ENCODE peak calls at places on chromosome 21, in four cellular contexts. W is NCI-H2171; Y is stimulated activated CD8-positive, alpha-beta memory T cell treated with anti-CD3 and anti-CD28 coated beads, Interleukin-4, amount 100 ng/mL, for 24 hours; H is adrenal gland. O is an unnamed sample.
A peak's percentile ranks its signal among the peaks of the same experiment; 100 is the strongest.

GRCh38 chr21:30257773-30258172 is 25.0 kb downstream of the KRTAP24-1 start:
- DNase-seq in W (no peak), Y (no peak), H (peak; percentile 21), O (no peak)

GRCh38 chr21:40049031-40049958 is 182.1 kb downstream of the PCP4 start:
- DNase-seq in W (peak; percentile 61), Y (no peak), H (peak; percentile 43), O (no peak)

GRCh38 chr21:41817228-41817627 is 50.4 kb upstream of the RIPK4 start:
- DNase-seq in W (no peak), Y (no peak), H (peak; percentile 77), O (no peak)

GRCh38 chr21:42460391-42461184 is 35.4 kb downstream of the RSPH1 start:
- DNase-seq in W (peak; percentile 34), Y (no peak), H (no peak), O (no peak)

GRCh38 chr21:14559144-14559543 is 13.0 kb upstream of the SAMSN1 start:
- DNase-seq in W (no peak), Y (no peak), H (no peak), O (no peak)

GRCh38 chr21:17819878-17820232 is 699 bp upstream of the C21orf91 start:
- DNase-seq in W (peak; percentile 43), Y (no peak), H (no peak), O (no peak)

GRCh38 chr21:33608559-33608958 is 20.1 kb upstream of the DONSON start:
- DNase-seq in W (no peak), Y (no peak), H (no peak), O (peak; percentile 33)

GRCh38 chr21:44532165-44532564 is 7.8 kb downstream of the KRTAP10-1 start:
- DNase-seq in W (no peak), Y (no peak), H (no peak), O (no peak)

GRCh38 chr21:38861006-38861405 is 55.3 kb downstream of the ETS2 start:
- DNase-seq in W (no peak), Y (no peak), H (no peak), O (no peak)

GRCh38 chr21:44640761-44641160 is 3.6 kb downstream of the KRTAP10-10 start:
- DNase-seq in W (no peak), Y (no peak), H (no peak), O (no peak)

GRCh38 chr21:45521241-45521640 is 21.0 kb downstream of the SLC19A1 start:
- DNase-seq in W (no peak), Y (no peak), H (no peak), O (no peak)

GRCh38 chr21:45494135-45494850 is 47.9 kb downstream of the SLC19A1 start:
- DNase-seq in W (no peak), Y (no peak), H (no peak), O (no peak)

GRCh38 chr21:41580758-41581554 is 73.0 kb upstream of the TMPRSS2 start:
- DNase-seq in W (no peak), Y (no peak), H (no peak), O (no peak)

GRCh38 chr21:34887729-34888568 is 161.2 kb downstream of the RUNX1 start:
- DNase-seq in W (peak; percentile 14), Y (peak; percentile 86), H (peak; percentile 94), O (peak; percentile 66)

GRCh38 chr21:41497836-41498235 is 10.1 kb downstream of the TMPRSS2 start:
- DNase-seq in W (no peak), Y (no peak), H (no peak), O (no peak)

GRCh38 chr21:42887321-42887720 is 5.8 kb upstream of the NDUFV3 start:
- DNase-seq in W (no peak), Y (no peak), H (no peak), O (no peak)

GRCh38 chr21:43361127-43361492 is 65.8 kb downstream of the SIK1 start:
- DNase-seq in W (no peak), Y (no peak), H (peak; percentile 29), O (no peak)

GRCh38 chr21:43467785-43468184 is 40.9 kb upstream of the SIK1 start:
- DNase-seq in W (no peak), Y (no peak), H (no peak), O (no peak)

GRCh38 chr21:38505654-38506523 is 7.6 kb upstream of the ERG start:
- DNase-seq in W (peak; percentile 7), Y (no peak), H (peak; percentile 40), O (no peak)